ENCODE peak calls at places on chromosomes 13 and 19, in five cellular contexts. One of them, this sample, is unnamed.

GRCh38 chr19:12786950-12787349 is 4.3 kb upstream of the JUNB start:
- DNase-seq in MCF 10A: no peak
- DNase-seq in stimulated activated CD4-positive, alpha-beta T cell treated with anti-CD3 and anti-CD28 coated beads, Interleukin-12 subunit alpha, Interleukin-12 subunit beta, amount 100 ng/mL, for 24 hours: no peak
- DNase-seq in 8988T: no peak
- DNase-seq in naive thymus-derived CD8-positive, alpha-beta T cell: no peak
- DNase-seq in this sample: no peak

GRCh38 chr13:28550721-28551497 is 56.0 kb upstream of the FLT1 start:
- DNase-seq in MCF 10A: no peak
- DNase-seq in stimulated activated CD4-positive, alpha-beta T cell treated with anti-CD3 and anti-CD28 coated beads, Interleukin-12 subunit alpha, Interleukin-12 subunit beta, amount 100 ng/mL, for 24 hours: no peak
- DNase-seq in 8988T: no peak
- DNase-seq in naive thymus-derived CD8-positive, alpha-beta T cell: no peak
- DNase-seq in this sample: no peak

GRCh38 chr13:24128112-24128511 is 32.4 kb upstream of the SPATA13 start:
- DNase-seq in MCF 10A: no peak
- DNase-seq in stimulated activated CD4-positive, alpha-beta T cell treated with anti-CD3 and anti-CD28 coated beads, Interleukin-12 subunit alpha, Interleukin-12 subunit beta, amount 100 ng/mL, for 24 hours: no peak
- DNase-seq in 8988T: no peak
- DNase-seq in naive thymus-derived CD8-positive, alpha-beta T cell: no peak
- DNase-seq in this sample: no peak

GRCh38 chr13:34682406-34682805 is 259.7 kb upstream of the NBEA start:
- DNase-seq in MCF 10A: no peak
- DNase-seq in stimulated activated CD4-positive, alpha-beta T cell treated with anti-CD3 and anti-CD28 coated beads, Interleukin-12 subunit alpha, Interleukin-12 subunit beta, amount 100 ng/mL, for 24 hours: no peak
- DNase-seq in 8988T: no peak
- DNase-seq in naive thymus-derived CD8-positive, alpha-beta T cell: no peak
- DNase-seq in this sample: no peak

GRCh38 chr19:57812201-57812600 is 2.5 kb downstream of the ZNF552 start:
- DNase-seq in MCF 10A: no peak
- DNase-seq in stimulated activated CD4-positive, alpha-beta T cell treated with anti-CD3 and anti-CD28 coated beads, Interleukin-12 subunit alpha, Interleukin-12 subunit beta, amount 100 ng/mL, for 24 hours: no peak
- DNase-seq in 8988T: no peak
- DNase-seq in naive thymus-derived CD8-positive, alpha-beta T cell: no peak
- DNase-seq in this sample: no peak

GRCh38 chr19:46944918-46945628 is 74.6 kb upstream of the NPAS1 start:
- DNase-seq in MCF 10A: no peak
- DNase-seq in stimulated activated CD4-positive, alpha-beta T cell treated with anti-CD3 and anti-CD28 coated beads, Interleukin-12 subunit alpha, Interleukin-12 subunit beta, amount 100 ng/mL, for 24 hours: no peak
- DNase-seq in 8988T: no peak
- DNase-seq in naive thymus-derived CD8-positive, alpha-beta T cell: no peak
- DNase-seq in this sample: no peak

GRCh38 chr13:44758595-44759221 is 182.6 kb upstream of the TSC22D1 start:
- DNase-seq in MCF 10A: peak
- DNase-seq in stimulated activated CD4-positive, alpha-beta T cell treated with anti-CD3 and anti-CD28 coated beads, Interleukin-12 subunit alpha, Interleukin-12 subunit beta, amount 100 ng/mL, for 24 hours: no peak
- DNase-seq in 8988T: no peak
- DNase-seq in naive thymus-derived CD8-positive, alpha-beta T cell: no peak
- DNase-seq in this sample: no peak

GRCh38 chr19:46225558-46226004 is 4.0 kb upstream of the IGFL1 start:
- DNase-seq in MCF 10A: peak
- DNase-seq in stimulated activated CD4-positive, alpha-beta T cell treated with anti-CD3 and anti-CD28 coated beads, Interleukin-12 subunit alpha, Interleukin-12 subunit beta, amount 100 ng/mL, for 24 hours: no peak
- DNase-seq in 8988T: no peak
- DNase-seq in naive thymus-derived CD8-positive, alpha-beta T cell: no peak
- DNase-seq in this sample: no peak

GRCh38 chr13:28161370-28161769 is 23.0 kb downstream of the PAN3 start:
- DNase-seq in MCF 10A: no peak
- DNase-seq in stimulated activated CD4-positive, alpha-beta T cell treated with anti-CD3 and anti-CD28 coated beads, Interleukin-12 subunit alpha, Interleukin-12 subunit beta, amount 100 ng/mL, for 24 hours: no peak
- DNase-seq in 8988T: no peak
- DNase-seq in naive thymus-derived CD8-positive, alpha-beta T cell: no peak
- DNase-seq in this sample: no peak

GRCh38 chr19:10137751-10138682 is 18.3 kb upstream of the EIF3G start:
- DNase-seq in MCF 10A: no peak
- DNase-seq in stimulated activated CD4-positive, alpha-beta T cell treated with anti-CD3 and anti-CD28 coated beads, Interleukin-12 subunit alpha, Interleukin-12 subunit beta, amount 100 ng/mL, for 24 hours: no peak
- DNase-seq in 8988T: no peak
- DNase-seq in naive thymus-derived CD8-positive, alpha-beta T cell: no peak
- DNase-seq in this sample: no peak

This sample was measured in activated CD4-positive, alpha-beta T cell treated with anti-CD3 and anti-CD28 coated beads, Interleukin-2, amount 50 U/mL, for 1 hour.